ENCODE peak calls at places on chromosomes 11 and 22, in six cellular contexts. Q is epithelial cell of esophagus; G is activated CD4-positive, CD25-positive, alpha-beta regulatory T cell; Z is HS-5; E is colonic mucosa; C is LoVo. T is an unnamed sample.

GRCh38 chr11:1083621-1084551 is 9.2 kb downstream of the MUC2 start:
- DNase-seq in C (no peak), Z (no peak), Q (no peak), G (no peak), E (no peak), T (no peak)

GRCh38 chr22:20729194-20729593 is 44.7 kb upstream of the SERPIND1 start:
- DNase-seq in Z (no peak), Q (no peak), C (no peak), E (no peak), G (no peak), T (no peak)

GRCh38 chr11:131234146-131234680 is 136.2 kb upstream of the NTM start:
- DNase-seq in G (no peak), C (no peak), Z (no peak), Q (no peak), E (no peak), T (no peak)

GRCh38 chr11:134142536-134142935 is 73.7 kb downstream of the JAM3 start:
- DNase-seq in Z (no peak), G (no peak), C (no peak), E (no peak), Q (no peak), T (no peak)

GRCh38 chr22:22928666-22929380 is 41.2 kb downstream of the IGLL5 start:
- DNase-seq in Q (peak), C (no peak), G (no peak), E (peak), Z (no peak), T (no peak)

GRCh38 chr11:117435296-117435695 is 107.6 kb downstream of the CEP164 start:
- DNase-seq in G (no peak), E (no peak), C (no peak), Q (no peak), Z (no peak), T (no peak)

GRCh38 chr11:553949-554398 is 6.6 kb downstream of the LMNTD2 start:
- DNase-seq in Z (no peak), C (no peak), E (no peak), G (no peak), Q (no peak), T (no peak)

GRCh38 chr22:41178425-41178975 is 26.6 kb upstream of the L3MBTL2 start:
- DNase-seq in E (no peak), Q (no peak), Z (no peak), G (no peak), C (no peak), T (no peak)

GRCh38 chr11:488062-488461 is 19.0 kb downstream of the RNH1 start:
- DNase-seq in Z (no peak), Q (no peak), C (no peak), E (no peak), G (no peak), T (no peak)

GRCh38 chr22:17633217-17633997 is 4.9 kb upstream of the ATP6V1E1 start:
- DNase-seq in E (no peak), G (no peak), C (peak), Q (peak), Z (peak), T (no peak)

GRCh38 chr11:106471273-106471672 is 393.8 kb downstream of the AASDHPPT start:
- DNase-seq in G (no peak), E (no peak), Z (no peak), Q (no peak), C (no peak), T (no peak)

GRCh38 chr11:74926304-74927030 is 22.4 kb downstream of the XRRA1 start:
- DNase-seq in Q (no peak), G (no peak), E (no peak), Z (no peak), C (no peak), T (no peak)

GRCh38 chr11:78737891-78738290 is 163.2 kb upstream of the NARS2 start:
- DNase-seq in G (no peak), Q (no peak), Z (no peak), C (no peak), E (no peak), T (no peak)

GRCh38 chr11:64856382-64857227 is 12.2 kb upstream of the CDC42BPG start:
- DNase-seq in Q (peak), C (peak), G (no peak), E (peak), Z (peak), T (peak)

GRCh38 chr11:83070878-83071640 is 638 bp downstream of the RAB30 start:
- DNase-seq in E (peak), Z (no peak), Q (no peak), G (no peak), C (no peak), T (no peak)

GRCh38 chr11:61744609-61745156 is 7.8 kb upstream of the MYRF start:
- DNase-seq in E (no peak), C (no peak), Q (no peak), G (no peak), Z (no peak), T (no peak)

GRCh38 chr11:23991140-23991539 is 505.7 kb upstream of the LUZP2 start:
- DNase-seq in Q (no peak), E (no peak), C (no peak), Z (no peak), G (no peak), T (no peak)

GRCh38 chr11:74005721-74006517 is 3.0 kb downstream of the UCP3 start:
- DNase-seq in G (no peak), Z (no peak), C (no peak), Q (no peak), E (no peak), T (no peak)

GRCh38 chr11:7167976-7168740 is 79.4 kb downstream of the RBMXL2 start:
- DNase-seq in C (no peak), E (no peak), G (no peak), Q (no peak), Z (no peak), T (no peak)

GRCh38 chr22:43393845-43394474 is 17.9 kb upstream of the MPPED1 start:
- DNase-seq in E (no peak), Z (no peak), G (no peak), Q (no peak), C (no peak), T (no peak)

GRCh38 chr22:31852691-31853370 is 91.5 kb upstream of the YWHAH start:
- DNase-seq in G (no peak), Q (no peak), C (no peak), E (no peak), Z (no peak), T (no peak)

GRCh38 chr11:19345848-19346681 is 105.3 kb upstream of the E2F8 start:
- DNase-seq in G (no peak), Q (no peak), Z (no peak), E (no peak), C (no peak), T (no peak)

GRCh38 chr22:36835903-36836302 is 19.1 kb upstream of the PVALB start:
- DNase-seq in E (no peak), G (no peak), C (no peak), Z (no peak), Q (no peak), T (no peak)

T was measured in HS-27A.